ENCODE peak calls at places on chromosome 14, in four cellular contexts. One of them, this sample, is unnamed. For H3K9me3, the result is how much of the 10 kb centered on the place peaks cover.

GRCh38 chr14:94636744-94637412 is 24.7 kb downstream of the SERPINA3 start:
- DNase-seq in tibial nerve: no peak
- DNase-seq in tibial artery: no peak
- DNase-seq in body of pancreas: no peak
- DNase-seq in this sample: no peak

GRCh38 chr14:64178814-64179213 is 115.4 kb downstream of the ESR2 start:
- DNase-seq in body of pancreas: no peak
- DNase-seq in tibial nerve: no peak
- DNase-seq in tibial artery: no peak
- DNase-seq in this sample: no peak

GRCh38 chr14:104887623-104888488 is 22.8 kb downstream of the CEP170B start:
- DNase-seq in body of pancreas: peak
- DNase-seq in tibial artery: no peak
- DNase-seq in tibial nerve: no peak
- DNase-seq in this sample: no peak

GRCh38 chr14:104797112-104798044 is 1.8 kb upstream of the AKT1 start:
- DNase-seq in body of pancreas: no peak
- DNase-seq in tibial nerve: no peak
- DNase-seq in tibial artery: no peak
- DNase-seq in this sample: no peak

GRCh38 chr14:99524804-99525698 is 43.8 kb downstream of the CCNK start:
- DNase-seq in body of pancreas: no peak
- DNase-seq in tibial nerve: no peak
- DNase-seq in tibial artery: no peak
- DNase-seq in this sample: no peak

GRCh38 chr14:49641697-49642129 is 6.7 kb upstream of the DNAAF2 start:
- DNase-seq in body of pancreas: peak
- DNase-seq in tibial artery: no peak
- DNase-seq in tibial nerve: no peak
- DNase-seq in this sample: no peak

GRCh38 chr14:34007902-34008301 is 57.0 kb upstream of the EGLN3 start:
- DNase-seq in tibial artery: no peak
- DNase-seq in body of pancreas: no peak
- DNase-seq in tibial nerve: no peak
- DNase-seq in this sample: no peak

GRCh38 chr14:65170768-65171251 is 68.5 kb upstream of the MAX start:
- DNase-seq in body of pancreas: peak
- DNase-seq in tibial artery: no peak
- DNase-seq in tibial nerve: no peak
- DNase-seq in this sample: no peak

GRCh38 chr14:75578099-75578785 is at the start of gene FLVCR2:
- DNase-seq in body of pancreas: peak
- DNase-seq in tibial artery: peak
- DNase-seq in tibial nerve: peak
- DNase-seq in this sample: peak

GRCh38 chr14:86798330-86798729 is 1194.7 kb downstream of the GALC start:
- DNase-seq in tibial nerve: no peak
- DNase-seq in tibial artery: no peak
- DNase-seq in body of pancreas: no peak
- DNase-seq in this sample: no peak

GRCh38 chr14:105313381-105314286 is 914 bp upstream of the PACS2 start:
- DNase-seq in tibial nerve: peak
- DNase-seq in body of pancreas: peak
- DNase-seq in tibial artery: peak
- DNase-seq in this sample: peak

GRCh38 chr14:94382684-94383663 is 5.4 kb downstream of the SERPINA1 start:
- DNase-seq in tibial nerve: no peak
- DNase-seq in tibial artery: no peak
- DNase-seq in body of pancreas: no peak
- DNase-seq in this sample: no peak

GRCh38 chr14:93789366-93790130 is 1.3 kb upstream of the PRIMA1 start:
- DNase-seq in body of pancreas: no peak
- DNase-seq in tibial artery: peak
- DNase-seq in tibial nerve: no peak
- DNase-seq in this sample: no peak

GRCh38 chr14:51677276-51677675 is 25.6 kb downstream of the FRMD6 start:
- DNase-seq in tibial artery: no peak
- DNase-seq in body of pancreas: no peak
- DNase-seq in tibial nerve: no peak
- DNase-seq in this sample: no peak

GRCh38 chr14:37032863-37033262 is 139.5 kb downstream of the SLC25A21 start:
- DNase-seq in body of pancreas: no peak
- DNase-seq in tibial artery: no peak
- DNase-seq in tibial nerve: no peak
- DNase-seq in this sample: no peak

GRCh38 chr14:21040370-21040925 is 1.7 kb upstream of the RNASE7 start:
- DNase-seq in tibial nerve: no peak
- DNase-seq in tibial artery: no peak
- DNase-seq in body of pancreas: no peak
- DNase-seq in this sample: no peak

GRCh38 chr14:105185973-105186372 is 4.9 kb upstream of the NUDT14 start:
- DNase-seq in body of pancreas: no peak
- DNase-seq in tibial artery: no peak
- DNase-seq in tibial nerve: no peak
- DNase-seq in this sample: no peak

GRCh38 chr14:67557118-67557517 is 24.0 kb downstream of the PLEKHH1 start:
- DNase-seq in tibial nerve: no peak
- DNase-seq in body of pancreas: no peak
- DNase-seq in tibial artery: no peak
- DNase-seq in this sample: no peak

GRCh38 chr14:102966256-102966655 is 43.8 kb downstream of the AMN start:
- DNase-seq in tibial nerve: no peak
- DNase-seq in body of pancreas: no peak
- DNase-seq in tibial artery: no peak
- DNase-seq in this sample: no peak

GRCh38 chr14:71309756-71310155 is 402.5 kb downstream of the PCNX1 start:
- DNase-seq in tibial nerve: no peak
- DNase-seq in tibial artery: no peak
- DNase-seq in body of pancreas: no peak
- DNase-seq in this sample: no peak

DNA sequence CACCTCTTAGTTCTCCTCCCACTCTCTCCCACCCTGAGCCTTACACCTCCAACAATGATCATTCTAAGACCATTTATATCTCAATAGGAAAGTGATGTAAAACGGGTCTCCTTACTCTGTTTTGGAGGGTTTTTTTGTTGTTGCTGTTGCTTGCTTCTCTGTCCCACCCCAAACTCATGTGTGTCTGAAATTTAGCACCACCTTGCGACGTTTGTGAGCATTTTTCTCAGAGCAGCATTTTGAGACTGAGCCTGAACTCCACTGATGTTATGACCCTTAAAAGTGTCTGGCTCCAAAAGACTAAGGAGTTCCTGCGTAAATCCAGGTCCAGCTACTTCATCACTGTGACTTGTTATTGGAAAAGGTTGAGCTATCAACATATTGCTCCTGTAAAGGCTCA is 155.0 kb downstream of the DAD1 start:
- DNase-seq in tibial artery: no peak
- DNase-seq in body of pancreas: no peak
- DNase-seq in tibial nerve: no peak
- DNase-seq in this sample: no peak
- TF ChIP-seq CTCF in tibial artery: no peak
- TF ChIP-seq CTCF in body of pancreas: no peak
- TF ChIP-seq CTCF in tibial nerve: no peak
- TF ChIP-seq CTCF in this sample: no peak

GRCh38 chr14:80955434-80955939 is at the start of gene TSHR:
- DNase-seq in tibial nerve: peak
- DNase-seq in body of pancreas: peak
- DNase-seq in tibial artery: no peak
- DNase-seq in this sample: peak

GRCh38 chr14:80956922-80957321 is 1.5 kb downstream of the TSHR start:
- DNase-seq in tibial artery: peak
- DNase-seq in body of pancreas: no peak
- DNase-seq in tibial nerve: peak
- DNase-seq in this sample: peak

GRCh38 chr14:80958258-80958657 is 2.8 kb downstream of the TSHR start:
- DNase-seq in body of pancreas: no peak
- DNase-seq in tibial nerve: no peak
- DNase-seq in tibial artery: no peak
- DNase-seq in this sample: no peak

GRCh38 chr14:80956105-80956504 is 684 bp downstream of the TSHR start:
- DNase-seq in body of pancreas: no peak
- DNase-seq in tibial nerve: no peak
- DNase-seq in tibial artery: no peak
- DNase-seq in this sample: no peak

DNA sequence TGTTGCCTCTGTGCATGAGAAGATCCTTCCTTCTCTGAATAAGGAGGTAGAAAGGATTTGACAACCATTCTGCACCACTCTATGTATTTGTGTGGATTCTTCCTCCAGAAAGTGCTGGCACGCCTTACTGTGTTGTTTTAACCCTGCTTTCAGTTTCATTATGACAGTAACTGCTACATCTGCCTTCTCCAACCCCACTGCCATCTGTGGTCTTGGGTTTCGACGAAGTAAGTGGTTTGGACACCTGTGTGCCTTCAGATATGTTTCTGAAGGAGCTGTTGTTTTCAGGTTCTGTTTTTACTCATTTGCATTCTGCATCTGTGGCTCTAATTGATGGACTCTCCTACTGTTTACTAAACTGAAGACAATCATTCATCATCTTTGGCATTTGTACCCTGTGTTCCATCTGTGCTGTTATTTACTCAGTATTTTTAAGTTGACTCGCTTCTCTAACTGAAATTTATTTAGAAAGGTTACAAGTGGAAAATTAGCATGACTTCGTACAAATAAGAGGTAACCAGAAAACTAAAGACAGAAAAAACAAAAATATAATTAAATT is 4.1 kb downstream of the TSHR start:
- DNase-seq in tibial nerve: no peak
- DNase-seq in body of pancreas: no peak
- DNase-seq in tibial artery: no peak
- DNase-seq in this sample: no peak
- H3K4me3 ChIP-seq in tibial nerve: no peak
- H3K4me3 ChIP-seq in body of pancreas: no peak
- H3K4me3 ChIP-seq in tibial artery: no peak
- H3K4me3 ChIP-seq in this sample: no peak

GRCh38 chr14:69002069-69002468 is 23.0 kb upstream of the ACTN1 start:
- DNase-seq in tibial nerve: no peak
- DNase-seq in tibial artery: no peak
- DNase-seq in body of pancreas: peak
- DNase-seq in this sample: no peak

GRCh38 chr14:69001375-69001774 is 22.3 kb upstream of the ACTN1 start:
- DNase-seq in tibial artery: no peak
- DNase-seq in body of pancreas: no peak
- DNase-seq in tibial nerve: no peak
- DNase-seq in this sample: no peak

GRCh38 chr14:68995731-68996130 is 16.6 kb upstream of the ACTN1 start:
- DNase-seq in body of pancreas: no peak
- DNase-seq in tibial nerve: no peak
- DNase-seq in tibial artery: no peak
- DNase-seq in this sample: no peak

GRCh38 chr14:68994056-68994455 is 15.0 kb upstream of the ACTN1 start:
- DNase-seq in tibial nerve: no peak
- DNase-seq in tibial artery: no peak
- DNase-seq in body of pancreas: no peak
- DNase-seq in this sample: no peak

GRCh38 chr14:68998062-68998461 is 19.0 kb upstream of the ACTN1 start:
- DNase-seq in tibial nerve: no peak
- DNase-seq in body of pancreas: no peak
- DNase-seq in tibial artery: no peak
- DNase-seq in this sample: no peak
- H3K9me3 ChIP-seq in tibial nerve: under half
- H3K9me3 ChIP-seq in body of pancreas: under half
- H3K9me3 ChIP-seq in tibial artery: under half
- H3K9me3 ChIP-seq in this sample: under half

GRCh38 chr14:35257809-35258208 is 34.4 kb upstream of the PSMA6 start:
- DNase-seq in tibial artery: no peak
- DNase-seq in body of pancreas: no peak
- DNase-seq in tibial nerve: no peak
- DNase-seq in this sample: no peak

GRCh38 chr14:35258420-35258819 is 33.8 kb upstream of the PSMA6 start:
- DNase-seq in tibial artery: no peak
- DNase-seq in tibial nerve: no peak
- DNase-seq in body of pancreas: no peak
- DNase-seq in this sample: no peak

DNA sequence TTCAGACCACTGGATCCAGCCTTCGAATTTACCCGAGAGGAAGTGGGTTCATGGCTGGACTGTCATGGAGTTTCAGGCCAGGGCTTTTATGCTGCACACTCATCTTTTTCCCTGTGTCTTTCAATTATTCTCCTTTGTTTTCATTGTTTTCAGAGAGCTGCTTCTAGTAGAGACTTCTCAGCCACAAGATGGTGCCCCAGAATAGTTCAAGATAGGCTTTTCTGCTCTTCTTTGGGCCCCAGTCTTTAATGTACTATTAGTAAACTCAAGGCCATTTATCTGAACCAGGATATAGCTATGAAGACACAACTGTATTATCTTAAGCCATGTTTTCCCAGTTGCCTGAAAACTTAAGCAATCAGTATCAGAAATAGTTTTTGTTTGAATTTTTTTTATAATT is 30.4 kb upstream of the PSMA6 start:
- DNase-seq in tibial artery: no peak
- DNase-seq in tibial nerve: peak
- DNase-seq in body of pancreas: no peak
- DNase-seq in this sample: no peak
- TF ChIP-seq CTCF in tibial artery: peak
- TF ChIP-seq CTCF in tibial nerve: peak
- TF ChIP-seq CTCF in body of pancreas: no peak
- TF ChIP-seq CTCF in this sample: peak

DNA sequence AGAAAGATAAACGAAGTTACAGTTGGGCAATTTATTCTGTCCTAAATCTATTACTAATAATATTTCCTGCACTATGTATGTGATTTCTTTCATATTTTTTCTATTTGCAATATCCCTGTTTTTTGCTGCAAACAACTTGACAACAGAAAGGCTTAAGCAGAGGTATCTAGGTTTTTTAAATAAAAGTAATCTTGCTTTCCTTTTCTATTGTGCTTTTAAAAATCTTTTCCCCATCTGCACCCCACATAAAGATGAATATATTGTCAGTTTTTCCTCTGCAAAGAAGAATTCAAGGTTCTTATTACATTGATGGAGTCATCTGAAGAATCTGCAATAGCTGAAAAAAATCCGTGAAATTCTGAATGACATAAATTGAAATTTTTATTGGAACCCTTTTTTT is 502 bp upstream of the RALGAPA1 start:
- DNase-seq in body of pancreas: no peak
- DNase-seq in tibial artery: no peak
- DNase-seq in tibial nerve: no peak
- DNase-seq in this sample: no peak
- H3K4me3 ChIP-seq in body of pancreas: no peak
- H3K4me3 ChIP-seq in tibial artery: peak
- H3K4me3 ChIP-seq in tibial nerve: peak
- H3K4me3 ChIP-seq in this sample: peak

DNA sequence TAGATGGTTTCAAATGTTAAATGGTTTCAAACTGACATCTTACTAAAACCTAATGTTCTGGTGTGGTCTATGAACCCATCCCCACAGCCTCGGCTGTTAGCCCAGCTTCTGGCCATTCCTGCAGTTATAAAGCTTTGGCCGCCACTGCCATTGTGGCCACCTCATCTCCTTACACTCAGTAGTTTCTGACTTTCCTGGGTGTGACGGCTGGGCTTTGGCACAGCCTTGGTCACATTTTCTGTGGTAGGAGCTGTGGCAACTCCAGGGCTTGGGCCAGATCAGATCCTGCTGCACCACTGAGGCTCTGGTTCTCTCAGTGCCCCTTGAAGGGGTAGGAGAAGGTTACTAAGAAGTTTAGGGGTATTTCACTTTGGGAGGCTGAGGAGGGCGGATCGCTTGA is 84.2 kb upstream of the STXBP6 start:
- DNase-seq in body of pancreas: no peak
- DNase-seq in tibial artery: no peak
- DNase-seq in tibial nerve: no peak
- DNase-seq in this sample: no peak
- H3K9me3 ChIP-seq in body of pancreas: under half
- H3K9me3 ChIP-seq in tibial artery: under half
- H3K9me3 ChIP-seq in tibial nerve: under half
- H3K9me3 ChIP-seq in this sample: under half

GRCh38 chr14:61253064-61253753 is 27.9 kb downstream of the TMEM30B start:
- DNase-seq in body of pancreas: no peak
- DNase-seq in tibial artery: no peak
- DNase-seq in tibial nerve: no peak
- DNase-seq in this sample: no peak
- TF ChIP-seq CTCF in body of pancreas: no peak
- TF ChIP-seq CTCF in tibial artery: no peak
- TF ChIP-seq CTCF in tibial nerve: no peak
- TF ChIP-seq CTCF in this sample: no peak

This sample was measured in left lung.